ENCODE peak calls at places on chromosomes 1 and 21, in six cellular contexts. One of them, this sample, is unnamed.

GRCh38 chr1:117685936-117686806 is 80.3 kb downstream of the TENT5C start:
- DNase-seq in prostate gland: no peak
- DNase-seq in endodermal cell: no peak
- DNase-seq in body of pancreas: no peak
- DNase-seq in A673: no peak
- DNase-seq in IMR-90: no peak
- DNase-seq in this sample: no peak

GRCh38 chr1:176643536-176643935 is 180.6 kb downstream of the PAPPA2 start:
- DNase-seq in prostate gland: no peak
- DNase-seq in endodermal cell: no peak
- DNase-seq in body of pancreas: no peak
- DNase-seq in A673: no peak
- DNase-seq in IMR-90: peak; percentile 18
- DNase-seq in this sample: peak; percentile 84

GRCh38 chr1:201946224-201946908 is at the start of gene LMOD1:
- DNase-seq in prostate gland: peak; percentile 66
- DNase-seq in endodermal cell: peak; percentile 97
- DNase-seq in body of pancreas: peak; percentile 83
- DNase-seq in A673: peak; percentile 73
- DNase-seq in IMR-90: peak; percentile 98
- DNase-seq in this sample: peak; percentile 86

GRCh38 chr1:67060811-67061218 is 6.9 kb upstream of the SLC35D1 start:
- DNase-seq in prostate gland: no peak
- DNase-seq in endodermal cell: no peak
- DNase-seq in body of pancreas: no peak
- DNase-seq in A673: peak; percentile 6
- DNase-seq in IMR-90: peak; percentile 99
- DNase-seq in this sample: peak; percentile 70

GRCh38 chr1:203682401-203683383 is 56.1 kb downstream of the ATP2B4 start:
- DNase-seq in prostate gland: no peak
- DNase-seq in endodermal cell: peak; percentile 76
- DNase-seq in body of pancreas: no peak
- DNase-seq in A673: no peak
- DNase-seq in IMR-90: peak; percentile 34
- DNase-seq in this sample: no peak

GRCh38 chr1:192951961-192952460 is 107.1 kb downstream of the UCHL5 start:
- DNase-seq in prostate gland: no peak
- DNase-seq in endodermal cell: no peak
- DNase-seq in body of pancreas: no peak
- DNase-seq in A673: peak; percentile 83
- DNase-seq in IMR-90: peak; percentile 97
- DNase-seq in this sample: no peak

GRCh38 chr1:85202092-85202863 is 1.5 kb upstream of the SYDE2 start:
- DNase-seq in prostate gland: no peak
- DNase-seq in endodermal cell: no peak
- DNase-seq in body of pancreas: peak; percentile 65
- DNase-seq in A673: no peak
- DNase-seq in IMR-90: no peak
- DNase-seq in this sample: no peak

GRCh38 chr1:41673355-41673754 is 188.9 kb upstream of the EDN2 start:
- DNase-seq in prostate gland: no peak
- DNase-seq in endodermal cell: no peak
- DNase-seq in body of pancreas: no peak
- DNase-seq in A673: no peak
- DNase-seq in IMR-90: peak; percentile 64
- DNase-seq in this sample: no peak

GRCh38 chr1:85174492-85174891 is 26.3 kb downstream of the SYDE2 start:
- DNase-seq in prostate gland: no peak
- DNase-seq in endodermal cell: no peak
- DNase-seq in body of pancreas: no peak
- DNase-seq in A673: no peak
- DNase-seq in IMR-90: peak; percentile 48
- DNase-seq in this sample: no peak

GRCh38 chr1:38138498-38139233 is 92.1 kb upstream of the POU3F1 start:
- DNase-seq in prostate gland: peak; percentile 86
- DNase-seq in endodermal cell: peak; percentile 55
- DNase-seq in body of pancreas: peak; percentile 94
- DNase-seq in A673: peak; percentile 80
- DNase-seq in IMR-90: peak; percentile 97
- DNase-seq in this sample: peak; percentile 98

GRCh38 chr1:169999357-169999756 is 75.1 kb downstream of the KIFAP3 start:
- DNase-seq in prostate gland: no peak
- DNase-seq in endodermal cell: no peak
- DNase-seq in body of pancreas: no peak
- DNase-seq in A673: peak; percentile 85
- DNase-seq in IMR-90: peak; percentile 84
- DNase-seq in this sample: no peak

GRCh38 chr1:221503268-221503667 is 238.6 kb downstream of the DUSP10 start:
- DNase-seq in prostate gland: no peak
- DNase-seq in endodermal cell: no peak
- DNase-seq in body of pancreas: no peak
- DNase-seq in A673: no peak
- DNase-seq in IMR-90: no peak
- DNase-seq in this sample: no peak

GRCh38 chr1:24506706-24507422 is 4.2 kb downstream of the RCAN3 start:
- DNase-seq in prostate gland: no peak
- DNase-seq in endodermal cell: peak; percentile 73
- DNase-seq in body of pancreas: no peak
- DNase-seq in A673: no peak
- DNase-seq in IMR-90: no peak
- DNase-seq in this sample: no peak

GRCh38 chr21:43603641-43604504 is 55.4 kb downstream of the HSF2BP start:
- DNase-seq in prostate gland: no peak
- DNase-seq in endodermal cell: no peak
- DNase-seq in body of pancreas: no peak
- DNase-seq in A673: no peak
- DNase-seq in IMR-90: peak; percentile 67
- DNase-seq in this sample: peak; percentile 43

GRCh38 chr1:205774277-205775014 is 836 bp downstream of the RAB29 start:
- DNase-seq in prostate gland: no peak
- DNase-seq in endodermal cell: peak; percentile 84
- DNase-seq in body of pancreas: peak; percentile 17
- DNase-seq in A673: no peak
- DNase-seq in IMR-90: no peak
- DNase-seq in this sample: peak; percentile 51

DNA sequence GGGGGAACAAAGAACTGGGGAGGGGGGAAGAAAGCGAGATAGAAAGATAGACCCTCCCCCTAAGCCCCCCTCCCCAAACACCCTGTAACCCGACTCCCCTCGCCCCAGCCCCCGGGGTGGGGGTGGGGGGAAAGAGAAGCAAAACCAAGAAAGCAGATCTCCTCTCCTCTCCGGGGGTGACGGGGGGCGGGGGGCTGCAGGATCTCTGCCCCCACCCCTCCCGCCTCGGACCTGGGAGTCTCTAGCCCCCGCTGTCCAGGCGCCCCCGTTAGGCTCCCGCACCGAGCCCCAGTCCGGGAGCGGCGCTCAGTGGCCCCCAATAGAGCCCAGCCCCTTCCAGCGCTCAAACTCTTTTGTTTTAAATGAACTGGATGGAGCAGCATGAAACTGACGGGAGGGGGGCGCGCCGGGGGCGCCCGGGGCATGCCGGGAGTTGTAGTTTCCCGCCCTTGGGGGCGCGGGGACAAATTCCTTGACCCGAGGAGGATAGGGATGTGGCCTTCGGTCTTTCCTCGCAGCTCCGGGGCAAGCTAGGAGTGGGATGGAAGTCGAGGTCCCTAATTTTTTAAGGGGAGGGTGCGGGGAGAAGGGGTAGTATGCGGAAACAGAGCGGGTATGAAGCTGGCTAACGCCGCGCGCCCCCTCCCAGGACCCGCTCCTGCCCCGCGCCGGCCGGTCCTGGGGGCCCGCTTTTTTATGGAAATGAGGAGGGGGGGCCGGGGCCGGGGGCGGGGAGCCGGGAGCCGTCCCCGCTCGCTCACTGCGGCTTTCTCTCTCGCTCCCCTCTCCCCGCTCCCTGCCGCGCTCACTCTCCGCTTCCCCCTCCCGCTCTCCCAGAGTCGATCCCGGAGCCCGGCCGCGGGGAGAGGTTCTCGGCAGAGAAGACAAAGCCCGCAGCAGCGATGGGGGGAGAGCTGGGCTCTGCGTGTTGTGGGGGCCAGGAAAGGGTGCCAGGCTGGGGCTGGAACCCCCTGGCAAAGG is at the start of gene MEX3A:
- DNase-seq in prostate gland: peak; percentile 67
- DNase-seq in endodermal cell: peak; percentile 99
- DNase-seq in body of pancreas: peak; percentile 71
- DNase-seq in A673: peak; percentile 91
- DNase-seq in IMR-90: peak; percentile 64
- DNase-seq in this sample: peak; percentile 90
- H3K27ac ChIP-seq in prostate gland: peak within 1 kb of the TSS; percentile 52
- H3K27ac ChIP-seq in endodermal cell: peak within 1 kb of the TSS; percentile 99
- H3K27ac ChIP-seq in body of pancreas: no peak within 1 kb of the TSS
- H3K27ac ChIP-seq in A673: peak within 1 kb of the TSS; percentile 89
- H3K27ac ChIP-seq in IMR-90: peak within 1 kb of the TSS; percentile 91
- H3K27ac ChIP-seq in this sample: peak within 1 kb of the TSS; percentile 59

GRCh38 chr1:210292276-210292851 is 36.3 kb upstream of the HHAT start:
- DNase-seq in prostate gland: peak; percentile 72
- DNase-seq in endodermal cell: peak; percentile 95
- DNase-seq in body of pancreas: peak; percentile 87
- DNase-seq in A673: no peak
- DNase-seq in IMR-90: no peak
- DNase-seq in this sample: peak; percentile 83

GRCh38 chr1:210291786-210292275 is 36.9 kb upstream of the HHAT start:
- DNase-seq in prostate gland: no peak
- DNase-seq in endodermal cell: no peak
- DNase-seq in body of pancreas: peak; percentile 15
- DNase-seq in A673: peak; percentile 89
- DNase-seq in IMR-90: no peak
- DNase-seq in this sample: no peak

GRCh38 chr1:210291088-210291487 is 37.6 kb upstream of the HHAT start:
- DNase-seq in prostate gland: no peak
- DNase-seq in endodermal cell: no peak
- DNase-seq in body of pancreas: no peak
- DNase-seq in A673: peak; percentile 54
- DNase-seq in IMR-90: no peak
- DNase-seq in this sample: no peak

GRCh38 chr1:210294991-210295773 is 33.5 kb upstream of the HHAT start:
- DNase-seq in prostate gland: peak; percentile 35
- DNase-seq in endodermal cell: peak; percentile 90
- DNase-seq in body of pancreas: peak; percentile 29
- DNase-seq in A673: peak; percentile 96
- DNase-seq in IMR-90: no peak
- DNase-seq in this sample: peak; percentile 52

DNA sequence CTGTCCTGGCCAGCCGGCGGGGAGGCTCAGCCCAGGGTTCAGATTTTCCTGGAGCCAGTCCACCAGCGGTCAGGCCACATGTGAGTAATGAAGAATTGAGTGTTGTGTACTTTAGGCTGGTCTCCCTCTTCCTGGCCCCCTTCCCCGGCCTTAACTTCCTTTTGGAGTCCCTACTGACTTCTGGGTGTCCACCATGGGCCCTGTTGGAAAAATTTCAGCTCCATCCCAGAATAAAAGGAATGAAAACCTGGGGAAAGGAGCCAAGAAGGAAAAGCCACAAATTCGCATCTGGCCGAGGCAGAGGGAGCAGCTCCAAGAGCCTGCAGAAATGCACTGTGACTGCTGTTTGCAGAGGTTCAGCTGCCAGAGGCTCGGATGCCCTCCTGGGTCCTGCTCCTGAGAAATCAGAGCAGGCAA is 35.5 kb upstream of the HHAT start:
- DNase-seq in prostate gland: no peak
- DNase-seq in endodermal cell: no peak
- DNase-seq in body of pancreas: peak; percentile 45
- DNase-seq in A673: no peak
- DNase-seq in IMR-90: peak; percentile 1
- DNase-seq in this sample: peak; percentile 28
- H3K4me3 ChIP-seq in prostate gland: peak overlapping the region; percentile 43
- H3K4me3 ChIP-seq in endodermal cell: peak overlapping the region; percentile 69
- H3K4me3 ChIP-seq in body of pancreas: no peak overlapping the region
- H3K4me3 ChIP-seq in A673: peak overlapping the region; percentile 47
- H3K4me3 ChIP-seq in IMR-90: no peak overlapping the region
- H3K4me3 ChIP-seq in this sample: peak overlapping the region; percentile 58

GRCh38 chr1:244093265-244093638 is 42.2 kb downstream of the ZBTB18 start:
- DNase-seq in prostate gland: no peak
- DNase-seq in endodermal cell: no peak
- DNase-seq in body of pancreas: no peak
- DNase-seq in A673: no peak
- DNase-seq in IMR-90: no peak
- DNase-seq in this sample: no peak
- H3K27ac ChIP-seq in prostate gland: no peak overlapping the region
- H3K27ac ChIP-seq in endodermal cell: no peak overlapping the region
- H3K27ac ChIP-seq in body of pancreas: peak overlapping the region; percentile 32
- H3K27ac ChIP-seq in A673: no peak overlapping the region
- H3K27ac ChIP-seq in IMR-90: no peak overlapping the region
- H3K27ac ChIP-seq in this sample: no peak overlapping the region

GRCh38 chr1:214010717-214011116 is 22.9 kb downstream of the PROX1 start:
- DNase-seq in prostate gland: no peak
- DNase-seq in endodermal cell: no peak
- DNase-seq in body of pancreas: no peak
- DNase-seq in A673: no peak
- DNase-seq in IMR-90: no peak
- DNase-seq in this sample: no peak

GRCh38 chr1:214009613-214010550 is 22.1 kb downstream of the PROX1 start:
- DNase-seq in prostate gland: no peak
- DNase-seq in endodermal cell: no peak
- DNase-seq in body of pancreas: no peak
- DNase-seq in A673: no peak
- DNase-seq in IMR-90: no peak
- DNase-seq in this sample: no peak

GRCh38 chr1:214014730-214015129 is 27.0 kb downstream of the PROX1 start:
- DNase-seq in prostate gland: no peak
- DNase-seq in endodermal cell: no peak
- DNase-seq in body of pancreas: no peak
- DNase-seq in A673: no peak
- DNase-seq in IMR-90: no peak
- DNase-seq in this sample: no peak

GRCh38 chr1:214012418-214012817 is 24.6 kb downstream of the PROX1 start:
- DNase-seq in prostate gland: no peak
- DNase-seq in endodermal cell: no peak
- DNase-seq in body of pancreas: no peak
- DNase-seq in A673: no peak
- DNase-seq in IMR-90: no peak
- DNase-seq in this sample: no peak

GRCh38 chr1:214013614-214014377 is 26.0 kb downstream of the PROX1 start:
- DNase-seq in prostate gland: no peak
- DNase-seq in endodermal cell: no peak
- DNase-seq in body of pancreas: no peak
- DNase-seq in A673: no peak
- DNase-seq in IMR-90: no peak
- DNase-seq in this sample: no peak
- H3K4me3 ChIP-seq in prostate gland: no peak overlapping the region
- H3K4me3 ChIP-seq in endodermal cell: no peak overlapping the region
- H3K4me3 ChIP-seq in body of pancreas: no peak overlapping the region
- H3K4me3 ChIP-seq in A673: no peak overlapping the region
- H3K4me3 ChIP-seq in IMR-90: no peak overlapping the region
- H3K4me3 ChIP-seq in this sample: no peak overlapping the region

This sample was measured in SJCRH30.